ENCODE peak calls at places on chromosomes 6 and 20, in nine cellular contexts. K, Q, L, I, Y, G, D, T and O are unnamed samples.

GRCh38 chr20:2749343-2749950 is 51.0 kb downstream of the CPXM1 start:
- DNase-seq in K (no peak), Q (no peak), L (no peak), I (no peak), Y (no peak), G (no peak), D (no peak), T (no peak), O (no peak)

GRCh38 chr6:128710305-128710704 is 172.6 kb upstream of the LAMA2 start:
- DNase-seq in K (no peak), Q (no peak), L (peak; percentile 27), I (no peak), Y (no peak), G (peak; percentile 77), D (no peak), T (no peak), O (no peak)

GRCh38 chr6:146028250-146028789 is 542 bp upstream of the GRM1 start:
- DNase-seq in K (peak; percentile 89), Q (no peak), L (peak; percentile 41), I (no peak), Y (peak; percentile 58), G (peak; percentile 74), D (peak; percentile 82), T (peak; percentile 20), O (peak; percentile 83)

GRCh38 chr20:37295001-37295400 is 5.5 kb downstream of the MANBAL start:
- DNase-seq in K (no peak), Q (peak; percentile 94), L (peak; percentile 99), I (no peak), Y (no peak), G (peak; percentile 99), D (no peak), T (no peak), O (peak; percentile 85)

GRCh38 chr6:77458421-77458820 is 4.9 kb downstream of the HTR1B start:
- DNase-seq in K (no peak), Q (no peak), L (no peak), I (no peak), Y (no peak), G (no peak), D (no peak), T (no peak), O (no peak)

GRCh38 chr20:44615876-44616603 is 33.7 kb downstream of the PKIG start:
- DNase-seq in K (no peak), Q (no peak), L (no peak), I (peak; percentile 37), Y (no peak), G (no peak), D (peak; percentile 26), T (no peak), O (no peak)

GRCh38 chr6:107730106-107730505 is 94.0 kb downstream of the SCML4 start:
- DNase-seq in K (peak; percentile 25), Q (no peak), L (no peak), I (no peak), Y (no peak), G (no peak), D (peak; percentile 36), T (no peak), O (no peak)

GRCh38 chr6:119313937-119314893 is 35.3 kb downstream of the MAN1A1 start:
- DNase-seq in K (no peak), Q (no peak), L (no peak), I (no peak), Y (no peak), G (no peak), D (no peak), T (no peak), O (no peak)

GRCh38 chr20:51612896-51613295 is 70.4 kb upstream of the NFATC2 start:
- DNase-seq in K (no peak), Q (no peak), L (no peak), I (no peak), Y (no peak), G (no peak), D (no peak), T (no peak), O (no peak)

GRCh38 chr20:1813101-1813529 is 82.1 kb upstream of the SIRPA start:
- DNase-seq in K (no peak), Q (no peak), L (peak; percentile 96), I (no peak), Y (no peak), G (peak; percentile 93), D (no peak), T (no peak), O (no peak)

GRCh38 chr20:14055127-14055742 is 59.9 kb downstream of the MACROD2 start:
- DNase-seq in K (peak; percentile 79), Q (peak; percentile 48), L (peak; percentile 83), I (peak; percentile 59), Y (peak; percentile 33), G (peak; percentile 65), D (peak; percentile 85), T (peak; percentile 51), O (peak; percentile 82)

GRCh38 chr6:150211700-150212615 is 69.1 kb downstream of the PPP1R14C start:
- DNase-seq in K (no peak), Q (no peak), L (no peak), I (no peak), Y (no peak), G (peak; percentile 30), D (peak; percentile 20), T (no peak), O (no peak)

GRCh38 chr6:116450769-116451740 is 10.1 kb upstream of the CALHM6 start:
- DNase-seq in K (no peak), Q (no peak), L (no peak), I (peak; percentile 19), Y (no peak), G (no peak), D (peak; percentile 19), T (no peak), O (no peak)

GRCh38 chr20:23037017-23037481 is 1.9 kb downstream of the SSTR4 start:
- DNase-seq in K (no peak), Q (no peak), L (no peak), I (no peak), Y (no peak), G (no peak), D (no peak), T (no peak), O (no peak)

GRCh38 chr6:35497571-35498406 is 910 bp upstream of the TEAD3 start:
- DNase-seq in K (peak; percentile 67), Q (no peak), L (no peak), I (peak; percentile 37), Y (peak; percentile 92), G (peak; percentile 78), D (peak; percentile 90), T (peak; percentile 42), O (peak; percentile 78)

GRCh38 chr6:42960243-42961019 is at the start of gene GNMT:
- DNase-seq in K (peak; percentile 86), Q (no peak), L (peak; percentile 74), I (no peak), Y (peak; percentile 84), G (peak; percentile 55), D (peak; percentile 92), T (peak; percentile 51), O (peak; percentile 77)

GRCh38 chr6:23403458-23403857 is 722.6 kb upstream of the NRSN1 start:
- DNase-seq in K (no peak), Q (no peak), L (no peak), I (no peak), Y (no peak), G (no peak), D (no peak), T (no peak), O (no peak)

DNA sequence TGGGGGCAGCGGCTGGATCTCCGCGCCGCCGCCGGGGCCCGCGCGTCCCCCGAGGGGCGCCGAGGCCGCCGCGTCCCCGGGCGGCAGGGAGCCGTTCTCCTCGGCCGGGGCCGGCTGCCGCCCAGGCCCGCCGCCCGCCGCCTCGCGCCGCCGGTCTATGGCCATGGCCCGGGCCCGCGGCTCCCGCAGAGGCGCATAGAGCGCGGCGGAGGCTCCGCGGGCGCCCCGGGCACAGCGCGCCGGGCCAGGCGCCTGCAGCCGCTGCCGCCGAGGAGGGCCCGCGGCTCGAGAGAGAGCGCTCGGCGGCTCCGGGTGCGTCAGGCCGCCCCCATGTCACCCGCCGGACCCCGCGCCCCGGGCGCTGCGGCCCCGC is 469 bp downstream of the SLC22A23 start:
- DNase-seq in K (no peak), Q (no peak), L (no peak), I (no peak), Y (peak; percentile 77), G (peak; percentile 60), D (no peak), T (peak; percentile 19), O (no peak)
- TF ChIP-seq EZH2phosphoT487 in K (no peak), Q (no peak), L (no peak), I (no peak), Y (no peak), G (no peak), D (no peak), T (no peak), O (no peak)

GRCh38 chr20:58996226-58996611 is 10.8 kb downstream of the CTSZ start:
- DNase-seq in K (no peak), Q (no peak), L (no peak), I (no peak), Y (no peak), G (no peak), D (no peak), T (no peak), O (no peak)
- TF ChIP-seq EZH2phosphoT487 in K (no peak), Q (no peak), L (no peak), I (no peak), Y (no peak), G (no peak), D (no peak), T (no peak), O (no peak)

DNA sequence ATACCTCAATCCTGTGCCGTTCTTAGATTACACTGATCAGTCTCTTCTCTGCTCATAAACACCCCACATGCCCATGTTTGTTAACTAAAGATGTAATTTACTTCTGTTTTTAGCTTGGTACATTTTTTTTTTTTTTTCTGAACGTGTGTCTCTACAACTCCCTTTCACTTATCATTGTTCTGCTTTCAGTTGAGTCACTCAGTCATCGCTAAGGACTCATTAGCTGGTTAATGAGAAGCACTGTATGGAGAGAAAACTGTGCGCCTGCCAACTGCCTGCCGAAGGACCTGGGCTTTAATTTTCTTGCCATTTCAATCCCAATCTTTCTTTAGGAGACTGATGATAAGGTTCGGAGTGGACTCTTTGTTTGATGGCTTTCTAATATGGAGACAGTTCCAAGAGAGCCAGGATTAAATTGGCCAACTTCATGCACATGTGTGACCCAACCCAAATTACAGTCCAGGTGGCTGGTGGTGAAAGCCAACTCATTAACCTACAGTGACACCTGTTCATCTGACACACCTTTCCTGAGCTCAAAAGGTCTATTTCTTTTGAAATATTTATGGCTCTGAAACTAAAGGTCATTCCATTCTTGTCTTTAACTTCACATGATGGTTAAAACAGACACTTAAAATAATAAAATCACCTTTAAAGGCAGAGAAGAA is 334.2 kb downstream of the BCKDHB start:
- DNase-seq in K (no peak), Q (no peak), L (no peak), I (no peak), Y (no peak), G (no peak), D (no peak), T (peak; percentile 21), O (no peak)
- TF ChIP-seq EZH2phosphoT487 in K (no peak), Q (no peak), L (no peak), I (no peak), Y (no peak), G (no peak), D (no peak), T (no peak), O (no peak)

DNA sequence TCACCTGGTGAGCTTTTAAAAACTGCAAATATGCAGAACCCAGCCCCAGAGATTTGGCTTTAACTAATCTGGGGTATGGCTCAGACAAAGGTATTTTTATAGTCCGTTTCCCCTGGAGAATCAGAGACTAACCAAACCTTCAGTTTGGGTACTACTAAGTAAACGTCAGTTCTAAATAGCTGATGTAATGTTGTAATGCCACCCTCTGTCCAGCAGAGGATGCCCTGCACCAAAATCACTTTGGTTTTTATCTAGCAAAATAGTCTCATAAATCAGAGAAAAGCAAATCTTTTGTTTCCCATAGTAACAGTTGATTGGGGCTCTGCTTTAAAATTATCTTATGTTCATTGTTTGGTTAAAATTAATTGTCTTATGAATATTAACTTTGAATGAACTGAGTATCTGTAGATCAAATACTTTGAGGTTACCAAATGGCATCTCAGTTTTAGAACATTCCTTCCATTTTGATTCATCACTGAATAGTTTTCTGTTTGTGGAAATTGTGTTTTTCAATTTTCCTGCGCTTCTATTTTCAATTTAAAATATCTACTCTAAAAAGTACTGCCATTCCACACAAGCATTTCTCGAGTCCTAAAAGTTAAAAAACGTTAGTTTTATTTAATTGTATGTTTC is 278.3 kb upstream of the PLCB4 start:
- DNase-seq in K (peak; percentile 58), Q (peak; percentile 24), L (peak; percentile 81), I (peak; percentile 41), Y (peak; percentile 50), G (peak; percentile 64), D (peak; percentile 76), T (peak; percentile 61), O (peak; percentile 61)
- TF ChIP-seq EZH2phosphoT487 in K (no peak), Q (no peak), L (no peak), I (no peak), Y (no peak), G (no peak), D (no peak), T (no peak), O (no peak)